ENCODE peak calls at places on chromosomes 4 and X, in four cellular contexts. K is uterus, T is breast epithelium, M is heart right ventricle. S is an unnamed sample. For H3K27me3, the result is how much of the 10 kb centered on the place peaks cover.

GRCh38 chr4:75672461-75673026 is 667 bp downstream of the G3BP2 start:
- DNase-seq in K (peak), T (peak), M (peak), S (peak)

GRCh38 chrX:64427787-64428186 is 32.5 kb upstream of the MTMR8 start:
- DNase-seq in K (no peak), T (no peak), M (no peak), S (no peak)

GRCh38 chr4:158046345-158046744 is 126.5 kb downstream of the GASK1B start:
- DNase-seq in K (no peak), T (no peak), M (no peak), S (no peak)

GRCh38 chr4:4859010-4859798 is at the start of gene MSX1:
- DNase-seq in K (peak), T (peak), M (peak), S (peak)

GRCh38 chr4:157075811-157076577 is at the start of gene GLRB:
- DNase-seq in K (peak), T (no peak), M (no peak), S (no peak)

GRCh38 chrX:9456250-9457074 is 8.4 kb upstream of the TBL1X start:
- DNase-seq in K (no peak), T (no peak), M (no peak), S (no peak)

GRCh38 chr4:23324291-23324690 is 565.6 kb downstream of the PPARGC1A start:
- DNase-seq in K (no peak), T (no peak), M (no peak), S (no peak)

GRCh38 chr4:29459926-29460325 is 1260.2 kb upstream of the PCDH7 start:
- DNase-seq in K (no peak), T (no peak), M (no peak), S (no peak)

GRCh38 chr4:147096667-147097604 is 151.3 kb upstream of the TTC29 start:
- DNase-seq in K (no peak), T (no peak), M (no peak), S (no peak)

GRCh38 chr4:1051472-1051871 is 40.0 kb downstream of the FGFRL1 start:
- DNase-seq in K (no peak), T (peak), M (no peak), S (no peak)
- H3K27me3 ChIP-seq in K (under half), T (under half), M (under half), S (under half)

GRCh38 chrX:134760671-134761070 is 102.4 kb upstream of the PLAC1 start:
- DNase-seq in K (no peak), T (no peak), M (no peak), S (no peak)

GRCh38 chrX:134758652-134759051 is 100.4 kb upstream of the PLAC1 start:
- DNase-seq in K (no peak), T (no peak), M (no peak), S (no peak)

GRCh38 chrX:134764202-134764785 is 106.0 kb upstream of the PLAC1 start:
- DNase-seq in K (no peak), T (no peak), M (no peak), S (no peak)

GRCh38 chrX:134761788-134762187 is 103.5 kb upstream of the PLAC1 start:
- DNase-seq in K (no peak), T (no peak), M (no peak), S (no peak)
- TF ChIP-seq CTCF in K (no peak), T (no peak), M (no peak), S (no peak)

GRCh38 chrX:129744881-129745321 is 6.1 kb downstream of the XPNPEP2 start:
- DNase-seq in K (no peak), T (no peak), M (no peak), S (no peak)

GRCh38 chrX:129750971-129751370 is 12.2 kb downstream of the XPNPEP2 start:
- DNase-seq in K (no peak), T (no peak), M (no peak), S (no peak)

GRCh38 chrX:129749069-129749468 is 10.3 kb downstream of the XPNPEP2 start:
- DNase-seq in K (no peak), T (no peak), M (no peak), S (no peak)

GRCh38 chrX:129747533-129747932 is 8.8 kb downstream of the XPNPEP2 start:
- DNase-seq in K (no peak), T (no peak), M (no peak), S (no peak)

DNA sequence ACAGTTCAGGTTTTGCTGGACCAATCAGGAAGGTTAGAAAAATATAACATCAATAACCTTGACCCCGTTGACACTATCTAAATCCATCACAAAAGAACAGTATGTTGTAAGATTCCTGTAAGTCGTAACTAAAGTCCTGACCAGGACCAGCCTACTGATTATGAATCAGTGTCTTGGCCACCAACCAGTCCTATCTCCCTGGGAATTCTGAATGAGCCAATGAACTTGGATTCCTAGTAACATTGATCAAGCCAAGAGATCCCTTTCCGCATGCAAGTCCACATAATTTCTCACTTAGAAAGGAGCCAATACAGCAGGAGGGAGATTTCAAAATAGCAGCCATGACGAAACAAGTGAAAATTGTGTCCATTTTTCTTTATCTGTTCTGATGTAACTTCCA is 9.5 kb downstream of the XPNPEP2 start:
- DNase-seq in K (peak), T (no peak), M (no peak), S (no peak)
- H3K27me3 ChIP-seq in K (under half), T (under half), M (under half), S (under half)

GRCh38 chr4:7850489-7850888 is 89.2 kb downstream of the AFAP1 start:
- DNase-seq in K (no peak), T (no peak), M (no peak), S (no peak)
- TF ChIP-seq CTCF in K (no peak), T (no peak), M (no peak), S (no peak)

DNA sequence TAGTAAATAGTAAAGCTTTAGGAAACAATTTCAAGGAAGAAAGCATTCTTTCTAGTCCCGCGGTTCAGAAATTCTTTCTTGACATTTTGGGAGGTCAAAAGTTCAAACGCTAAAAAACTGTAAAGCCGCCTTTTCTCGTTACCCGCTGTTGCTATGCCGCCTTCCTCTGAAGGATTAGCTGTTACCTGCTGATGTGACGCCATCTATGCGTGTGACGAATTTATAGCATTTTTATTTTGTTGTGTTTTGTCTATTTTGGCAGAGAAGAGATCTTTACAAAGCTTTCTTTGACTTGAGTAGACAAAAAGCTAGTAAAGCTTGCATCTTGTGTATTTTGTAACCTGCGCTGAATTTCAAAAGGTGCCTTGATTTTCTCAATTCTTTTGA is 106.2 kb upstream of the STOX2 start:
- DNase-seq in K (no peak), T (no peak), M (no peak), S (no peak)
- H3K27me3 ChIP-seq in K (under half), T (under half), M (under half), S (under half)

DNA sequence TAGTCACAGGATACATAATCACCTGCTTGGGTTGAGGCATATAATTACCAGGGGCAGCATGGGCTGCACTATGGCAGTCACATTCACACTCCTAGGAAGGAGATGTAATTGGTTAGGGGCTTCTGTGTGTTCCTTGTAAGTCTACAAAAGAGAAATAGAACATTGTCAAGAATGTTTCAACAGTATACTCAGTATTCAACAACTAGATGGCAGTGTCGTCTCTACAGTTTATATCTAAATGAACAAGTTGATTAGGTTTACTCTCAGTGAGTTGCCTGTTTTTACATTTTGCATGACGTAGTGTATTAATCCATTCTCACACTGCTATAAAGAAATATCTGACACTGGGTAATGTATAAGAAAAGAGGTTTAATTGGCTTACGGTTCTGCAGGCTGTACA is 50.5 kb upstream of the RAB33B start:
- DNase-seq in K (no peak), T (no peak), M (no peak), S (no peak)
- TF ChIP-seq CTCF in K (no peak), T (no peak), M (no peak), S (no peak)

GRCh38 chrX:12611471-12611870 is 179.7 kb upstream of the PRPS2 start:
- DNase-seq in K (no peak), T (no peak), M (no peak), S (no peak)

GRCh38 chrX:12615061-12615460 is 176.2 kb upstream of the PRPS2 start:
- DNase-seq in K (no peak), T (no peak), M (no peak), S (no peak)

GRCh38 chrX:12614266-12614665 is 176.9 kb upstream of the PRPS2 start:
- DNase-seq in K (no peak), T (no peak), M (no peak), S (no peak)

DNA sequence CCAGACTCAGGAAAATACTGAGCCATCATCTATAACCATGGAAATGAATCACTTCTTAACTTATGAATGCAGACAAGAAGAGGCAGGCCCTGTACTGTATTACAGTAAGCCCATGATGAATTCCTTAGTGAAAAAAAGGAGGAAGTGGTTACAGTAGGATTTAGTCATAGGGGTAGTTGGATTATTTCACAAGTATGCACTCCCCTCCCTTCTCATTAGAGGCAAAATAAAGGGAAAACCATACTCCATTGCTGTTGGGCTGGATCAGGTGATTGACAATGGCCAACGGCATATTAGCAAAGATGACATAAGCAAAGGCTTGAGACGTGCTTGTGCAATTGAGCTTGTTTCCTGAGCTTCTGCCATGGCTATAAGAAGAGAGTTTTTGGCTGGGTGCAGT is 181.1 kb upstream of the PRPS2 start:
- DNase-seq in K (no peak), T (no peak), M (no peak), S (no peak)
- H3K27me3 ChIP-seq in K (under half), T (under half), M (under half), S (under half)

GRCh38 chr4:71765349-71765748 is 18.5 kb downstream of the GC start:
- DNase-seq in K (no peak), T (no peak), M (no peak), S (no peak)
- TF ChIP-seq CTCF in K (no peak), T (no peak), M (no peak), S (no peak)

S was measured in right atrium auricular region.